ENCODE peak calls at places on chromosomes 7 and 10, in eight cellular contexts. R, D, O, P, L, M, B and K are unnamed samples.
A peak's percentile ranks its signal among the peaks of the same experiment; 100 is the strongest.

GRCh38 chr7:2979276-2979675 is 64.4 kb downstream of the CARD11 start:
- DNase-seq in R (no peak), D (no peak), O (no peak), P (no peak), L (no peak), M (no peak), B (no peak), K (no peak)

GRCh38 chr7:127940365-127941160 is 90.7 kb downstream of the LRRC4 start:
- DNase-seq in R (no peak), D (no peak), O (no peak), P (no peak), L (no peak), M (peak; percentile 37), B (no peak), K (no peak)

GRCh38 chr7:50591480-50592438 is 26.6 kb upstream of the DDC start:
- DNase-seq in R (no peak), D (no peak), O (no peak), P (no peak), L (no peak), M (no peak), B (peak; percentile 74), K (peak; percentile 87)

GRCh38 chr10:7501157-7501556 is 90.3 kb upstream of the SFMBT2 start:
- DNase-seq in R (no peak), D (no peak), O (no peak), P (no peak), L (no peak), M (no peak), B (no peak), K (no peak)

GRCh38 chr10:79948976-79949722 is at the start of gene SFTPD:
- DNase-seq in R (no peak), D (no peak), O (no peak), P (no peak), L (no peak), M (no peak), B (no peak), K (no peak)

GRCh38 chr10:102009801-102010425 is 46.1 kb downstream of the ARMH3 start:
- DNase-seq in R (peak; percentile 94), D (peak; percentile 89), O (peak; percentile 8), P (peak; percentile 82), L (peak; percentile 40), M (peak; percentile 75), B (peak; percentile 87), K (peak; percentile 92)

GRCh38 chr7:55133630-55134392 is 115.0 kb downstream of the EGFR start:
- DNase-seq in R (peak; percentile 97), D (peak; percentile 100), O (no peak), P (peak; percentile 20), L (peak; percentile 66), M (peak; percentile 30), B (peak; percentile 100), K (peak; percentile 97)

GRCh38 chr10:80522756-80523363 is 14.8 kb upstream of the SH2D4B start:
- DNase-seq in R (no peak), D (no peak), O (no peak), P (no peak), L (no peak), M (no peak), B (no peak), K (no peak)

GRCh38 chr7:155383756-155384491 is 74.0 kb upstream of the EN2 start:
- DNase-seq in R (no peak), D (no peak), O (no peak), P (no peak), L (no peak), M (no peak), B (no peak), K (no peak)

GRCh38 chr7:82204694-82205093 is 238.9 kb downstream of the CACNA2D1 start:
- DNase-seq in R (peak; percentile 70), D (peak; percentile 50), O (no peak), P (no peak), L (peak; percentile 76), M (no peak), B (peak; percentile 91), K (peak; percentile 96)